ENCODE peak calls at places on chromosome 10, in nine cellular contexts. Z is ELR; F is non-pigmented ciliary epithelial cell; K is right lobe of liver; O is activated naive CD8-positive, alpha-beta T cell treated with anti-CD3 and anti-CD28 coated beads, Interleukin-2, amount 50 U/mL, for 24 hours; T is germinal center; H is GM04503; R is stromal cell of bone marrow; A is MV-4-11. U is an unnamed sample.

GRCh38 chr10:64379898-64380297 is 858.7 kb downstream of the REEP3 start:
- DNase-seq in R (no peak), F (no peak), K (peak), Z (no peak), T (no peak), O (no peak), H (no peak), A (no peak), U (no peak)

GRCh38 chr10:112082134-112082533 is 101.4 kb downstream of the GPAM start:
- DNase-seq in T (no peak), Z (no peak), O (no peak), H (no peak), A (no peak), K (peak), R (no peak), F (no peak), U (peak)

GRCh38 chr10:21100871-21101514 is 203.9 kb upstream of the NEBL start:
- DNase-seq in T (no peak), K (no peak), Z (no peak), O (no peak), F (peak), H (no peak), A (no peak), R (peak), U (no peak)

GRCh38 chr10:102245101-102245931 is at the start of gene GBF1:
- DNase-seq in K (peak), O (peak), T (peak), H (peak), F (peak), A (peak), R (peak), Z (peak), U (peak)

GRCh38 chr10:119423510-119423874 is 119.0 kb downstream of the RGS10 start:
- DNase-seq in H (no peak), F (no peak), O (no peak), A (no peak), R (no peak), T (no peak), K (peak), Z (no peak), U (no peak)

GRCh38 chr10:30557884-30558283 is 71.7 kb downstream of the LYZL2 start:
- DNase-seq in A (no peak), K (peak), Z (peak), T (no peak), H (no peak), O (no peak), F (peak), R (no peak), U (no peak)

GRCh38 chr10:116080553-116080952 is 192.5 kb downstream of the GFRA1 start:
- DNase-seq in K (no peak), R (no peak), T (no peak), F (no peak), O (no peak), H (no peak), A (no peak), Z (peak), U (no peak)

GRCh38 chr10:15715619-15716227 is 4.0 kb downstream of the ITGA8 start:
- DNase-seq in T (no peak), A (no peak), F (no peak), R (no peak), K (no peak), Z (peak), O (no peak), H (no peak), U (no peak)

GRCh38 chr10:33035411-33035810 is 77.4 kb upstream of the ITGB1 start:
- DNase-seq in H (no peak), R (no peak), O (no peak), T (no peak), Z (no peak), K (no peak), A (no peak), F (no peak), U (no peak)

U was measured in SK-N-MC.